ENCODE peak calls at places on chromosomes 11 and 22, in seven cellular contexts. X, T, E, B, P, M and I are unnamed samples.

GRCh38 chr11:123719452-123719851 is 22.0 kb downstream of the ZNF202 start:
- DNase-seq in X (no peak), T (no peak), E (no peak), B (no peak), P (no peak), M (no peak), I (no peak)

GRCh38 chr11:108618529-108618928 is 25.0 kb upstream of the EXPH5 start:
- DNase-seq in X (no peak), T (no peak), E (no peak), B (no peak), P (no peak), M (no peak), I (no peak)

GRCh38 chr11:37449146-37449545 is 851.1 kb upstream of the RAG2 start:
- DNase-seq in X (no peak), T (peak; percentile 62), E (no peak), B (no peak), P (peak; percentile 6), M (peak; percentile 4), I (no peak)

GRCh38 chr22:50523806-50524663 is 1.4 kb downstream of the SCO2 start:
- DNase-seq in X (no peak), T (peak; percentile 55), E (no peak), B (no peak), P (no peak), M (no peak), I (no peak)

GRCh38 chr11:123429851-123430735 is at the start of gene GRAMD1B:
- DNase-seq in X (peak; percentile 41), T (peak; percentile 53), E (peak; percentile 79), B (peak; percentile 34), P (peak; percentile 73), M (peak; percentile 33), I (peak; percentile 87)

GRCh38 chr11:128400382-128401203 is 186.8 kb downstream of the ETS1 start:
- DNase-seq in X (no peak), T (no peak), E (no peak), B (no peak), P (no peak), M (no peak), I (no peak)

GRCh38 chr11:76203131-76203925 is 3.0 kb downstream of the WNT11 start:
- DNase-seq in X (no peak), T (no peak), E (no peak), B (no peak), P (no peak), M (no peak), I (no peak)

GRCh38 chr11:69362315-69362714 is 68.4 kb downstream of the MYEOV start:
- DNase-seq in X (no peak), T (no peak), E (no peak), B (no peak), P (no peak), M (no peak), I (no peak)

GRCh38 chr22:36405671-36406070 is 17.9 kb upstream of the MYH9 start:
- DNase-seq in X (no peak), T (no peak), E (peak; percentile 68), B (peak; percentile 72), P (no peak), M (no peak), I (peak; percentile 90)

GRCh38 chr22:46421272-46421671 is 85.8 kb downstream of the TRMU start:
- DNase-seq in X (no peak), T (no peak), E (peak; percentile 16), B (no peak), P (no peak), M (no peak), I (no peak)

GRCh38 chr11:67522338-67522737 is 908 bp downstream of the CABP2 start:
- DNase-seq in X (no peak), T (no peak), E (no peak), B (no peak), P (no peak), M (no peak), I (no peak)

GRCh38 chr11:35153280-35153679 is 14.3 kb downstream of the CD44 start:
- DNase-seq in X (no peak), T (no peak), E (no peak), B (no peak), P (no peak), M (no peak), I (no peak)

GRCh38 chr22:50267591-50268390 is 2.4 kb downstream of the MAPK11 start:
- DNase-seq in X (peak; percentile 64), T (peak; percentile 78), E (peak; percentile 31), B (peak; percentile 63), P (peak; percentile 60), M (no peak), I (peak; percentile 38)

GRCh38 chr11:65861165-65861505 is 902 bp downstream of the MUS81 start:
- DNase-seq in X (no peak), T (no peak), E (no peak), B (no peak), P (no peak), M (no peak), I (no peak)

GRCh38 chr11:27153136-27153535 is 112.5 kb downstream of the BBOX1 start:
- DNase-seq in X (no peak), T (no peak), E (no peak), B (no peak), P (no peak), M (no peak), I (no peak)

GRCh38 chr11:3861698-3862097 is 6.2 kb downstream of the STIM1 start:
- DNase-seq in X (no peak), T (no peak), E (no peak), B (no peak), P (no peak), M (no peak), I (no peak)

GRCh38 chr11:3866836-3867208 is 11.4 kb downstream of the STIM1 start:
- DNase-seq in X (no peak), T (no peak), E (no peak), B (no peak), P (no peak), M (no peak), I (no peak)

GRCh38 chr11:3867209-3868071 is 12.0 kb downstream of the STIM1 start:
- DNase-seq in X (peak; percentile 30), T (peak; percentile 62), E (no peak), B (no peak), P (no peak), M (no peak), I (no peak)

GRCh38 chr11:3866206-3866605 is 10.7 kb downstream of the STIM1 start:
- DNase-seq in X (peak; percentile 45), T (peak; percentile 74), E (no peak), B (peak; percentile 66), P (no peak), M (no peak), I (peak; percentile 23)

GRCh38 chr11:3865388-3866193 is 10.1 kb downstream of the STIM1 start:
- DNase-seq in X (no peak), T (no peak), E (no peak), B (no peak), P (no peak), M (no peak), I (no peak)
- H3K4me3 ChIP-seq in X (no peak overlapping the region), T (no peak overlapping the region), E (no peak overlapping the region), B (no peak overlapping the region), P (no peak overlapping the region), M (no peak overlapping the region), I (peak overlapping the region; percentile 51)

GRCh38 chr22:45221201-45221600 is 19.5 kb downstream of the KIAA0930 start:
- DNase-seq in X (no peak), T (no peak), E (no peak), B (no peak), P (no peak), M (no peak), I (no peak)

GRCh38 chr22:45224331-45224730 is 16.4 kb downstream of the KIAA0930 start:
- DNase-seq in X (no peak), T (no peak), E (no peak), B (no peak), P (no peak), M (no peak), I (no peak)

GRCh38 chr22:45225732-45226560 is 14.7 kb downstream of the KIAA0930 start:
- DNase-seq in X (no peak), T (peak; percentile 80), E (no peak), B (peak; percentile 62), P (no peak), M (no peak), I (no peak)

GRCh38 chr22:45224988-45225731 is 15.5 kb downstream of the KIAA0930 start:
- DNase-seq in X (no peak), T (no peak), E (no peak), B (no peak), P (no peak), M (no peak), I (no peak)

DNA sequence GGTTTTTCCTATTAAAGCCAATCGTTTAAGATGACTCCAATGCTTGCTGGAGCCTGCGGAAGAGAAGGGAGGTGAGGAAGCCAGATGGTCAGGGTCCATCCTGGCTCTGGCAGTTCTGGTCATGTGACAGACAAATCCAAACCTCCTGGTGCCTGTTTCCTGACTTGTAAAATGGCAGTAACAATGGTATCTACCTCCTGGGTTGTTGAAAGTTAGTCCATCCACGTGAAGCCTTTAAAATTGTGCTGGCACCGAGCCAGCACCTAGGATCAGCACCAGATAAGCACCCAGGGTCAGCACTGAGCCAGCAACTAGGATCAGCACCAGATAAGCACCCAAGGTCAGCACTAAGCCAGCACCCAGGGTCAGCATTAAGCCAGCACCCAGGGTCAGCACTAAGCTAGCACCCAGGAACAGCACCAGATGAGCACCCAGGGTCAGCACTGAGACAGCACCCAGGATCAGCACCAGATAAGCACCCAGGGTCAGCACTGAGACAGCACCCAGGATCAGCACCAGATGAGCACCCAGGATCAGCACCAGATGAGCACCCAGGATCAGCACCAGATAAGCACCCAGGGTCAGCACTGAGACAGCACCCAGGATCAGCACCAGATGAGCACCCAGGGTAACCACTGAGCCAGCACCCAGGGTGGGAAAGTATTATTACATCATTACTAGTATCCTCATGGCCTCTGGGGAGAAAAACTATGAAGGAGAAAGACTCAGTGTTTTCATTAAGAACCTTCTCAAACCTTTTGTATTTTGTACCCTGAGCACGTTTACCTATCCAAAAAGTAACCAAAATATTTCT is 17.2 kb downstream of the KIAA0930 start:
- DNase-seq in X (no peak), T (no peak), E (no peak), B (no peak), P (no peak), M (no peak), I (no peak)
- H3K27ac ChIP-seq in X (no peak overlapping the region), T (no peak overlapping the region), E (no peak overlapping the region), B (no peak overlapping the region), P (no peak overlapping the region), M (no peak overlapping the region), I (no peak overlapping the region)

GRCh38 chr11:64253043-64253442 is 1.7 kb downstream of the PLCB3 start:
- DNase-seq in X (no peak), T (no peak), E (no peak), B (no peak), P (no peak), M (no peak), I (no peak)
- H3K4me3 ChIP-seq in X (peak overlapping the region; percentile 88), T (no peak overlapping the region), E (no peak overlapping the region), B (no peak overlapping the region), P (no peak overlapping the region), M (no peak overlapping the region), I (no peak overlapping the region)

DNA sequence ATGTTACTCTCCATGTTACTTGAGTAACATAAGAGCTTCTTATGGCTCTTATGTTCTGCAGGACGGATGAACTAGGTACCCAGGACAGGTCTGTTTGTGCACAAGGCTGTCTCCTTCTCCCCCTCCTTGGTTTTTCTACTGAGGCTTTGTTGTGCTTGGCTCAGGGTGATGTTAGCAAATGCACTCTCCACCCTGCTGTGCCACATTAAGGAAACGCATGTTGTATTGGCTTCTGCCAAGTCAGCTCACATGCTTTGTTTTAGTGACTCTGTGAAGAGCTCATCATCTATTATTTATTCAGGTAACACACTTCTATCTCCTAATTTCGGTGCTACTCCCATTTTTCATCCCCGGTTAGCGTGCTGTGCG is 108.3 kb downstream of the PTPRJ start:
- DNase-seq in X (no peak), T (peak; percentile 1), E (no peak), B (no peak), P (no peak), M (no peak), I (no peak)
- H3K27ac ChIP-seq in X (no peak overlapping the region), T (peak overlapping the region; percentile 6), E (no peak overlapping the region), B (no peak overlapping the region), P (no peak overlapping the region), M (no peak overlapping the region), I (no peak overlapping the region)

GRCh38 chr11:12989428-12990242 is 19.5 kb upstream of the RASSF10 start:
- DNase-seq in X (no peak), T (no peak), E (no peak), B (no peak), P (no peak), M (no peak), I (no peak)
- H3K4me3 ChIP-seq in X (no peak overlapping the region), T (no peak overlapping the region), E (no peak overlapping the region), B (no peak overlapping the region), P (no peak overlapping the region), M (no peak overlapping the region), I (no peak overlapping the region)